ENCODE peak calls at places on chromosomes 1 and 21, in six cellular contexts. B is stimulated activated CD8-positive, alpha-beta memory T cell treated with anti-CD3 and anti-CD28 coated beads, Interleukin-15, amount 100 ng/mL, for 4 hours; S is cardiac fibroblast; N is NCI-H1417; V is AG08395; O is T-helper 9 cell. L is an unnamed sample.

GRCh38 chr21:39441502-39442475 is 3.8 kb downstream of the LCA5L start:
- DNase-seq in V (peak), O (peak), S (peak), B (no peak), N (peak), L (no peak)

GRCh38 chr1:209800984-209801834 is 4.7 kb downstream of the IRF6 start:
- DNase-seq in S (no peak), V (no peak), N (no peak), O (no peak), B (no peak), L (no peak)

GRCh38 chr1:78157162-78157561 is 111.4 kb downstream of the GIPC2 start:
- DNase-seq in S (peak), V (peak), N (no peak), O (no peak), B (no peak), L (no peak)

GRCh38 chr1:228141082-228141870 is 1.2 kb downstream of the GUK1 start:
- DNase-seq in N (no peak), S (peak), O (no peak), B (no peak), V (peak), L (no peak)

GRCh38 chr1:232168513-232168912 is 461.4 kb downstream of the SIPA1L2 start:
- DNase-seq in B (no peak), N (no peak), S (no peak), O (no peak), V (no peak), L (no peak)

GRCh38 chr1:185734929-185735666 is 907 bp downstream of the HMCN1 start:
- DNase-seq in S (peak), O (no peak), N (no peak), V (no peak), B (no peak), L (no peak)

GRCh38 chr1:110620250-110620615 is 14.1 kb upstream of the KCNA2 start:
- DNase-seq in V (no peak), B (no peak), N (peak), O (no peak), S (no peak), L (no peak)

GRCh38 chr1:161932668-161933067 is 91.0 kb downstream of the OLFML2B start:
- DNase-seq in O (no peak), N (no peak), V (no peak), B (no peak), S (peak), L (no peak)

GRCh38 chr1:84823991-84824390 is 69.0 kb downstream of the LPAR3 start:
- DNase-seq in O (no peak), N (no peak), B (no peak), S (no peak), V (no peak), L (no peak)

GRCh38 chr1:41486053-41486891 is 1.8 kb upstream of the EDN2 start:
- DNase-seq in B (no peak), S (peak), O (no peak), V (no peak), N (no peak), L (no peak)

GRCh38 chr1:186985889-186986491 is 157.2 kb downstream of the PLA2G4A start:
- DNase-seq in V (peak), B (no peak), S (peak), N (peak), O (no peak), L (no peak)

GRCh38 chr1:6724517-6725141 is 23.0 kb upstream of the DNAJC11 start:
- DNase-seq in V (peak), B (no peak), N (no peak), O (no peak), S (peak), L (no peak)

GRCh38 chr1:216535059-216535458 is 111.8 kb upstream of the USH2A start:
- DNase-seq in N (no peak), V (no peak), S (peak), B (no peak), O (no peak), L (no peak)

GRCh38 chr1:40268211-40268610 is 10.2 kb downstream of the ZMPSTE24 start:
- DNase-seq in N (no peak), B (no peak), V (no peak), O (no peak), S (no peak), L (no peak)

GRCh38 chr1:181101581-181102226 is 13.2 kb downstream of the IER5 start:
- DNase-seq in V (no peak), S (peak), B (no peak), O (no peak), N (peak), L (no peak)

GRCh38 chr1:62068978-62069377 is 125.7 kb upstream of the L1TD1 start:
- DNase-seq in B (no peak), O (no peak), S (peak), V (no peak), N (no peak), L (no peak)

GRCh38 chr1:67766117-67766978 is 66.9 kb downstream of the GNG12 start:
- DNase-seq in N (peak), V (peak), O (peak), S (peak), B (no peak), L (no peak)

GRCh38 chr1:46181343-46182260 is 5.3 kb upstream of the P3R3URF start:
- DNase-seq in N (peak), V (peak), O (no peak), S (no peak), B (no peak), L (no peak)

GRCh38 chr1:204314209-204314892 is 45.4 kb downstream of the PLEKHA6 start:
- DNase-seq in B (no peak), V (no peak), O (no peak), S (no peak), N (peak), L (no peak)

GRCh38 chr1:151887028-151887427 is 22.3 kb downstream of the THEM4 start:
- DNase-seq in O (no peak), S (peak), N (no peak), V (no peak), B (no peak), L (no peak)

GRCh38 chr1:91404151-91405012 is at the start of gene HFM1:
- DNase-seq in N (peak), O (no peak), S (peak), V (peak), B (peak), L (no peak)

GRCh38 chr1:92066321-92066720 is 8.9 kb downstream of the SETSIP start:
- DNase-seq in O (no peak), B (no peak), S (no peak), V (no peak), N (no peak), L (no peak)

GRCh38 chr1:174800221-174800791 is 199.4 kb upstream of the CACYBP start:
- DNase-seq in N (peak), V (peak), B (no peak), S (peak), O (no peak), L (no peak)